ENCODE peak calls at places on chromosomes 13 and 19, in four cellular contexts. One of them, this sample, is unnamed.

GRCh38 chr19:18776736-18777135 is 14.4 kb downstream of the COMP start:
- DNase-seq in Peyer's patch: no peak
- DNase-seq in heart right ventricle: no peak
- DNase-seq in PC-3: peak; percentile 54
- DNase-seq in this sample: no peak

GRCh38 chr13:70391678-70392077 is 283.4 kb upstream of the KLHL1 start:
- DNase-seq in Peyer's patch: peak; percentile 49
- DNase-seq in heart right ventricle: no peak
- DNase-seq in PC-3: peak; percentile 67
- DNase-seq in this sample: peak; percentile 87

GRCh38 chr13:54950546-54950945 is 1921.9 kb downstream of the OLFM4 start:
- DNase-seq in Peyer's patch: no peak
- DNase-seq in heart right ventricle: no peak
- DNase-seq in PC-3: no peak
- DNase-seq in this sample: no peak

GRCh38 chr13:33509642-33510229 is 224.2 kb upstream of the STARD13 start:
- DNase-seq in Peyer's patch: no peak
- DNase-seq in heart right ventricle: peak; percentile 62
- DNase-seq in PC-3: peak; percentile 23
- DNase-seq in this sample: no peak

GRCh38 chr13:59680429-59681024 is 483.2 kb downstream of the DIAPH3 start:
- DNase-seq in Peyer's patch: no peak
- DNase-seq in heart right ventricle: no peak
- DNase-seq in PC-3: peak; percentile 39
- DNase-seq in this sample: no peak

GRCh38 chr19:15644066-15644741 is 3.5 kb downstream of the CYP4F3 start:
- DNase-seq in Peyer's patch: no peak
- DNase-seq in heart right ventricle: no peak
- DNase-seq in PC-3: no peak
- DNase-seq in this sample: no peak

GRCh38 chr13:48412881-48413351 is at the start of gene LPAR6:
- DNase-seq in Peyer's patch: no peak
- DNase-seq in heart right ventricle: peak; percentile 54
- DNase-seq in PC-3: peak; percentile 69
- DNase-seq in this sample: peak; percentile 3

GRCh38 chr19:41564515-41565383 is 11.2 kb upstream of the CEACAM21 start:
- DNase-seq in Peyer's patch: no peak
- DNase-seq in heart right ventricle: peak; percentile 17
- DNase-seq in PC-3: no peak
- DNase-seq in this sample: no peak

GRCh38 chr13:76637651-76638111 is 248.5 kb downstream of the KCTD12 start:
- DNase-seq in Peyer's patch: no peak
- DNase-seq in heart right ventricle: no peak
- DNase-seq in PC-3: no peak
- DNase-seq in this sample: no peak

GRCh38 chr19:4088975-4089374 is 22.3 kb upstream of the ZBTB7A start:
- DNase-seq in Peyer's patch: no peak
- DNase-seq in heart right ventricle: no peak
- DNase-seq in PC-3: no peak
- DNase-seq in this sample: no peak

GRCh38 chr19:50708179-50708879 is 11.3 kb downstream of the SHANK1 start:
- DNase-seq in Peyer's patch: no peak
- DNase-seq in heart right ventricle: no peak
- DNase-seq in PC-3: peak; percentile 16
- DNase-seq in this sample: no peak

GRCh38 chr13:56515441-56515840 is 625.3 kb upstream of the PRR20A start:
- DNase-seq in Peyer's patch: no peak
- DNase-seq in heart right ventricle: no peak
- DNase-seq in PC-3: no peak
- DNase-seq in this sample: no peak

GRCh38 chr13:58960909-58961308 is 1202.8 kb downstream of the DIAPH3 start:
- DNase-seq in Peyer's patch: no peak
- DNase-seq in heart right ventricle: no peak
- DNase-seq in PC-3: peak; percentile 7
- DNase-seq in this sample: no peak

GRCh38 chr13:97459215-97459772 is 25.3 kb downstream of the RAP2A start:
- DNase-seq in Peyer's patch: no peak
- DNase-seq in heart right ventricle: no peak
- DNase-seq in PC-3: no peak
- DNase-seq in this sample: no peak

GRCh38 chr19:42176990-42177685 is 40.3 kb downstream of the DEDD2 start:
- DNase-seq in Peyer's patch: peak; percentile 78
- DNase-seq in heart right ventricle: peak; percentile 48
- DNase-seq in PC-3: peak; percentile 69
- DNase-seq in this sample: peak; percentile 74

GRCh38 chr19:53596056-53596455 is 35.7 kb upstream of the DPRX start:
- DNase-seq in Peyer's patch: no peak
- DNase-seq in heart right ventricle: no peak
- DNase-seq in PC-3: no peak
- DNase-seq in this sample: no peak

GRCh38 chr19:45094707-45095106 is 1.7 kb downstream of the PPP1R37 start:
- DNase-seq in Peyer's patch: no peak
- DNase-seq in heart right ventricle: no peak
- DNase-seq in PC-3: no peak
- DNase-seq in this sample: no peak

GRCh38 chr19:45091031-45091918 is 1.7 kb upstream of the PPP1R37 start:
- DNase-seq in Peyer's patch: peak; percentile 99
- DNase-seq in heart right ventricle: peak; percentile 99
- DNase-seq in PC-3: peak; percentile 97
- DNase-seq in this sample: peak; percentile 99

GRCh38 chr19:45094158-45094557 is 1.2 kb downstream of the PPP1R37 start:
- DNase-seq in Peyer's patch: no peak
- DNase-seq in heart right ventricle: no peak
- DNase-seq in PC-3: no peak
- DNase-seq in this sample: no peak

GRCh38 chr19:45090598-45090997 is 2.4 kb upstream of the PPP1R37 start:
- DNase-seq in Peyer's patch: peak; percentile 59
- DNase-seq in heart right ventricle: no peak
- DNase-seq in PC-3: no peak
- DNase-seq in this sample: no peak

GRCh38 chr19:45092747-45093678 is at the start of gene PPP1R37:
- DNase-seq in Peyer's patch: peak; percentile 94
- DNase-seq in heart right ventricle: peak; percentile 95
- DNase-seq in PC-3: peak; percentile 94
- DNase-seq in this sample: peak; percentile 97
- H3K4me3 ChIP-seq in Peyer's patch: peak within 1 kb of the TSS; percentile 99
- H3K4me3 ChIP-seq in heart right ventricle: peak within 1 kb of the TSS; percentile 96
- H3K4me3 ChIP-seq in PC-3: peak within 1 kb of the TSS; percentile 91
- H3K4me3 ChIP-seq in this sample: peak within 1 kb of the TSS; percentile 93

GRCh38 chr19:37973666-37974065 is 66.7 kb downstream of the SIPA1L3 start:
- DNase-seq in Peyer's patch: peak; percentile 15
- DNase-seq in heart right ventricle: no peak
- DNase-seq in PC-3: no peak
- DNase-seq in this sample: no peak

GRCh38 chr19:37977992-37978391 is 71.0 kb downstream of the SIPA1L3 start:
- DNase-seq in Peyer's patch: no peak
- DNase-seq in heart right ventricle: peak; percentile 14
- DNase-seq in PC-3: no peak
- DNase-seq in this sample: no peak

GRCh38 chr19:37977391-37977790 is 70.4 kb downstream of the SIPA1L3 start:
- DNase-seq in Peyer's patch: peak; percentile 40
- DNase-seq in heart right ventricle: no peak
- DNase-seq in PC-3: no peak
- DNase-seq in this sample: no peak

GRCh38 chr19:37975071-37975470 is 68.1 kb downstream of the SIPA1L3 start:
- DNase-seq in Peyer's patch: peak; percentile 20
- DNase-seq in heart right ventricle: no peak
- DNase-seq in PC-3: no peak
- DNase-seq in this sample: no peak

GRCh38 chr19:37975596-37976515 is 68.8 kb downstream of the SIPA1L3 start:
- DNase-seq in Peyer's patch: peak; percentile 19
- DNase-seq in heart right ventricle: no peak
- DNase-seq in PC-3: no peak
- DNase-seq in this sample: no peak
- H3K4me1 ChIP-seq in Peyer's patch: peaks cover 2% of the 10 kb centered on the region
- H3K4me1 ChIP-seq in heart right ventricle: no peaks in the 10 kb centered on the region
- H3K4me1 ChIP-seq in PC-3: no peaks in the 10 kb centered on the region
- H3K4me1 ChIP-seq in this sample: peaks cover 27% of the 10 kb centered on the region

GRCh38 chr19:48992571-48993174 is 436 bp downstream of the GYS1 start:
- DNase-seq in Peyer's patch: no peak
- DNase-seq in heart right ventricle: peak; percentile 49
- DNase-seq in PC-3: no peak
- DNase-seq in this sample: peak; percentile 48
- TF ChIP-seq CTCF in Peyer's patch: no peak
- TF ChIP-seq CTCF in heart right ventricle: no peak
- TF ChIP-seq CTCF in PC-3: no peak
- TF ChIP-seq CTCF in this sample: no peak

DNA sequence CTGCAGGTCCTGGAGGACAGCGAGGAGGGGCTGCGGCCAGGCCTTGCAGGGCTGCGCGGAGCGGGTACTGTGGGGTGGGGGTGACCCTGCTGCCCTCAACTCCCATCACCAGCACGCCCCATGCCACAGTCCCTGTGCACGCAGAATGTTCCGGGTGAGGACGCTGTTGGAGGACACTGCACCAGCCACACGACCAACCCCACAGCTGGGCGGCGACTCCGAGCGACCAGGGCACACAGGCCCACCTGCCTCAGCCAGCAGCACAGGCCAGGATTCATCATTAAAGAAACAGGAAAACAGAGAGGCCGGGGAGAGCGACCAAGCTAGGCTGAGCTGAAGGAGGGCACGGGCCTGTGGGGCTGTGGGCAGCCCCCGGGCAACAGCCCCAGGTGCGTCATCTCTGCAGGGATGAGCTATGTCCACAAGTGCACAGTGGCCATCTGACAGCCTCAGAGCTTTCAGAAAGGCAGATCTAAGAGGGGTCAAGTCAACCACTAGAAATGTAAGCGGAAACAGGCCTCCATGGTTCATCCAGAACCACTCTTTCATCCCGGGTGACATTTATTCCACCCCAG is 1.6 kb downstream of the GAS6 start:
- DNase-seq in Peyer's patch: peak; percentile 59
- DNase-seq in heart right ventricle: peak; percentile 11
- DNase-seq in PC-3: no peak
- DNase-seq in this sample: no peak
- H3K4me3 ChIP-seq in Peyer's patch: no peak overlapping the region
- H3K4me3 ChIP-seq in heart right ventricle: peak overlapping the region; percentile 85
- H3K4me3 ChIP-seq in PC-3: peak overlapping the region; percentile 66
- H3K4me3 ChIP-seq in this sample: no peak overlapping the region

GRCh38 chr13:98565726-98566577 is 11.0 kb downstream of the STK24 start:
- DNase-seq in Peyer's patch: no peak
- DNase-seq in heart right ventricle: peak; percentile 51
- DNase-seq in PC-3: no peak
- DNase-seq in this sample: no peak
- H3K4me1 ChIP-seq in Peyer's patch: peaks cover 8% of the 10 kb centered on the region
- H3K4me1 ChIP-seq in heart right ventricle: peaks cover 88% of the 10 kb centered on the region
- H3K4me1 ChIP-seq in PC-3: peaks cover 23% of the 10 kb centered on the region
- H3K4me1 ChIP-seq in this sample: peaks cover 56% of the 10 kb centered on the region

DNA sequence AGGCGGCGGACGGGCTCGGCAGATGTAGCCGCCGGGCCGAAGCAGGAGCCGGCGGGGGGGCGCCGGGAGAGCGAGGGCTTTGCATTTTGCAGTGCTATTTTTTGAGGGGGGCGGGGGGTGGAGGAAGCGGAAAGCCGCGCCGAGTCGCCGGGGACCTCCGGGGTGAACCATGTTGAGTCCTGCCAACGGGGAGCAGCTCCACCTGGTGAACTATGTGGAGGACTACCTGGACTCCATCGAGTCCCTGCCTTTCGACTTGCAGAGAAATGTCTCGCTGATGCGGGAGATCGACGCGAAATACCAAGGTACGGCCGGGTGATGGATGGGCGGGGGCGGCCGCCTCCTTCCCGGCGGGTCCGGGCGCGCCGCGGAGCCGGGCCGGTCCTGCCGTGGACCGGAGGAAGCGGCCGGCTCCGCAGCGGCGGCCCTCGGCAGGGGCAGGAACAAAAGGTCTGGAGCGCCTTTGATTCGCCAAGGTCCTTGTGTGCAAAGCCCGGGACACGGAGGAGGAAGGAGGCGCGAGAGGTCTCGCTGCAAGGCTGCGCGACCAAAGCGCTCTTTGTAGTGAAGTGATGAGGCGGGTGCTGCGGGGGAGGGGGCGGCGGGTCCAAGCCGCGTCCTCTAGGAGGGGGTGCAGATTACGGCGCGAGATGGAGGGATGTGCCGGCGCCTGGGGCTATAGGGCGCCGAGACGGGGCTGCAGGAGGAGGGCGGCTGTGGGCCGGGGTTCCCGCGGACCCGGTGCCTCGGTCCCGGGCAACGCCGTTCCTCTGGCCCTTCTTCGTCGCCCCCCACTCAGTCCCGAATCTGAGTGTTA is 689 bp downstream of the ING1 start:
- DNase-seq in Peyer's patch: peak; percentile 76
- DNase-seq in heart right ventricle: peak; percentile 61
- DNase-seq in PC-3: peak; percentile 14
- DNase-seq in this sample: peak; percentile 51
- TF ChIP-seq CTCF in Peyer's patch: peak; percentile 11
- TF ChIP-seq CTCF in heart right ventricle: peak; percentile 28
- TF ChIP-seq CTCF in PC-3: no peak
- TF ChIP-seq CTCF in this sample: peak; percentile 28

This sample was measured in Caco-2.